ENCODE peak calls at places on chromosome 10, in four cellular contexts. One of them, this sample, is unnamed.
A peak's percentile ranks its signal among the peaks of the same experiment; 100 is the strongest.

GRCh38 chr10:42783181-42783549 is 570 bp downstream of the BMS1 start:
- DNase-seq in HepG2: peak; percentile 16
- DNase-seq in K562: peak; percentile 31
- DNase-seq in H1: no peak
- DNase-seq in this sample: no peak

GRCh38 chr10:30007406-30007805 is 52.0 kb downstream of the JCAD start:
- DNase-seq in HepG2: no peak
- DNase-seq in K562: no peak
- DNase-seq in H1: no peak
- DNase-seq in this sample: no peak

GRCh38 chr10:33859319-33860022 is 525.0 kb upstream of the NRP1 start:
- DNase-seq in HepG2: no peak
- DNase-seq in K562: no peak
- DNase-seq in H1: no peak
- DNase-seq in this sample: no peak

GRCh38 chr10:113953505-113954272 is 90.0 kb upstream of the ADRB1 start:
- DNase-seq in HepG2: no peak
- DNase-seq in K562: peak; percentile 8
- DNase-seq in H1: no peak
- DNase-seq in this sample: no peak

GRCh38 chr10:43857206-43857952 is 208.7 kb upstream of the ZNF32 start:
- DNase-seq in HepG2: no peak
- DNase-seq in K562: no peak
- DNase-seq in H1: no peak
- DNase-seq in this sample: no peak

GRCh38 chr10:95513941-95514392 is 47.2 kb downstream of the SORBS1 start:
- DNase-seq in HepG2: no peak
- DNase-seq in K562: no peak
- DNase-seq in H1: no peak
- DNase-seq in this sample: no peak

GRCh38 chr10:104076743-104077160 is 8.9 kb downstream of the COL17A1 start:
- DNase-seq in HepG2: no peak
- DNase-seq in K562: no peak
- DNase-seq in H1: peak; percentile 50
- DNase-seq in this sample: no peak

GRCh38 chr10:111037868-111038267 is 39.0 kb upstream of the ADRA2A start:
- DNase-seq in HepG2: no peak
- DNase-seq in K562: no peak
- DNase-seq in H1: no peak
- DNase-seq in this sample: no peak

GRCh38 chr10:9833871-9834454 is 1183.7 kb upstream of the CELF2 start:
- DNase-seq in HepG2: no peak
- DNase-seq in K562: no peak
- DNase-seq in H1: no peak
- DNase-seq in this sample: no peak

GRCh38 chr10:77093126-77093525 is 544.5 kb downstream of the KCNMA1 start:
- DNase-seq in HepG2: no peak
- DNase-seq in K562: no peak
- DNase-seq in H1: no peak
- DNase-seq in this sample: no peak

GRCh38 chr10:117370205-117370604 is 5.0 kb downstream of the PDZD8 start:
- DNase-seq in HepG2: no peak
- DNase-seq in K562: no peak
- DNase-seq in H1: no peak
- DNase-seq in this sample: no peak

GRCh38 chr10:8238989-8239388 is 184.5 kb downstream of the GATA3 start:
- DNase-seq in HepG2: no peak
- DNase-seq in K562: no peak
- DNase-seq in H1: no peak
- DNase-seq in this sample: no peak

GRCh38 chr10:73623056-73623455 is 18.2 kb downstream of the MYOZ1 start:
- DNase-seq in HepG2: no peak
- DNase-seq in K562: no peak
- DNase-seq in H1: no peak
- DNase-seq in this sample: no peak

GRCh38 chr10:118800920-118801319 is 46.1 kb upstream of the CACUL1 start:
- DNase-seq in HepG2: peak; percentile 10
- DNase-seq in K562: peak; percentile 16
- DNase-seq in H1: no peak
- DNase-seq in this sample: no peak

GRCh38 chr10:8369666-8370065 is 315.2 kb downstream of the GATA3 start:
- DNase-seq in HepG2: no peak
- DNase-seq in K562: no peak
- DNase-seq in H1: no peak
- DNase-seq in this sample: peak; percentile 30

GRCh38 chr10:110081914-110082313 is 74.1 kb downstream of the ADD3 start:
- DNase-seq in HepG2: peak; percentile 66
- DNase-seq in K562: peak; percentile 30
- DNase-seq in H1: no peak
- DNase-seq in this sample: no peak

DNA sequence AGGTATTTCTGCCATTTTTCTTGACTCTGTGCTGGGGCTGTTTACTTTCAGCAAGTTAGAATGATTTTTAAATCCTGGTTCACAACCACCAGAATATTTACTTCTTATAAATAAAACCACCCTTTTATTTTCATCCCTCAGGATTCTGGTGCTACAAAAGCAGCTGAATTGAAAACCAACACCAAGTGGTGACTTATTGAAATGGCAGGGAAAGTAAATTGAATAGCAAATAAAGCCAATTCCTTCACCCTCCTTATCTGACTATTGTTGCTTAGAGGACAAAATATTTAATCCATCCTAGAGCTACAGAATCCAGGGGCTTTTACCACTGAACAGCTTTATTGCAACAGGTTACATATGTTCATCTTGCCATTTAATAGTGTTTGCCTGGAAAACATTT is 828.6 kb upstream of the GHITM start:
- DNase-seq in HepG2: no peak
- DNase-seq in K562: no peak
- DNase-seq in H1: no peak
- DNase-seq in this sample: no peak
- TF ChIP-seq BRCA1 in HepG2: no peak
- TF ChIP-seq BRCA1 in K562: no peak
- TF ChIP-seq BRCA1 in H1: no peak
- TF ChIP-seq BRCA1 in this sample: no peak

GRCh38 chr10:78451592-78451991 is 417.9 kb downstream of the RPS24 start:
- DNase-seq in HepG2: no peak
- DNase-seq in K562: no peak
- DNase-seq in H1: no peak
- DNase-seq in this sample: no peak

GRCh38 chr10:78450807-78451485 is 417.3 kb downstream of the RPS24 start:
- DNase-seq in HepG2: no peak
- DNase-seq in K562: no peak
- DNase-seq in H1: no peak
- DNase-seq in this sample: no peak

GRCh38 chr10:78448994-78449418 is 415.3 kb downstream of the RPS24 start:
- DNase-seq in HepG2: no peak
- DNase-seq in K562: peak; percentile 74
- DNase-seq in H1: no peak
- DNase-seq in this sample: no peak

GRCh38 chr10:78448470-78448869 is 414.8 kb downstream of the RPS24 start:
- DNase-seq in HepG2: no peak
- DNase-seq in K562: no peak
- DNase-seq in H1: no peak
- DNase-seq in this sample: no peak

GRCh38 chr10:78450239-78450638 is 416.6 kb downstream of the RPS24 start:
- DNase-seq in HepG2: no peak
- DNase-seq in K562: no peak
- DNase-seq in H1: no peak
- DNase-seq in this sample: no peak
- TF ChIP-seq BRCA1 in HepG2: no peak
- TF ChIP-seq BRCA1 in K562: no peak
- TF ChIP-seq BRCA1 in H1: no peak
- TF ChIP-seq BRCA1 in this sample: no peak

DNA sequence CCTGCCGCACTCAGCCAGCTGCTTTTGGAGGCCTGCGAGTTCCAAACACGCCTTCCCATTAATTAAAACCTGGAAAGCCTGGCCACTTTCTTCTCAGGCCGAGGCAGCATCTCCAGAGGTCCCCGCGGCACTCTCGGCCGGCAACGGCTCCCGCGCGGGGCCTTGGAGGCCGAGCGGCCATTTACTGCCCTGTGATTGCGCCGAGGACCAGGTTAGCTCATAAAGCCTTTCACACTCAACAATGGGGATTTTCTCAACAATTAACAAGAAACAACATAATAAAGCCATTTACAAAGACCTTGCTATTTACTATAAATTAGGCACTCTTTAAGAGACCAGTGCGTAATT is 16.5 kb downstream of the SKIDA1 start:
- DNase-seq in HepG2: no peak
- DNase-seq in K562: no peak
- DNase-seq in H1: no peak
- DNase-seq in this sample: no peak
- TF ChIP-seq BRCA1 in HepG2: no peak
- TF ChIP-seq BRCA1 in K562: no peak
- TF ChIP-seq BRCA1 in H1: no peak
- TF ChIP-seq BRCA1 in this sample: no peak

DNA sequence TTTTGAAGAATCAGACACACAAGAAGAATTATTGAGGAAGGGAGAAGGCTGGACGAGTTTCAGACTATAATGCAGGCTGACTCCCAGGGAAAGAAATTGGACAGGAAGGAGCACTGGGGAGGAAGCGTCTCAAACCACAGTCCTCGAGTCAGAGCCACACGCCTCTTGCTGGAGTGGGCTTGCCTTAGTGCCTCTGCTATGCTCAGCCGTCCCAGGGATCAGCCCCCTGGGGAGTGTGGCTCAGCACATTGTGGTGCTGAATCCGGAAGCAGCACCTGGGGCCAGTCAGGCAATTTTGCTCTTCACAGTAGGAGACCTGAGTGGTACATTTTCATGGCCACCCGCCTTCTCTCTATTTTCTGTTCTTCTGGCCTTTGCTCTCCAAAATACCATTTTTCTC is 67.4 kb upstream of the SLC35G1 start:
- DNase-seq in HepG2: no peak
- DNase-seq in K562: no peak
- DNase-seq in H1: no peak
- DNase-seq in this sample: no peak
- TF ChIP-seq BRCA1 in HepG2: no peak
- TF ChIP-seq BRCA1 in K562: no peak
- TF ChIP-seq BRCA1 in H1: no peak
- TF ChIP-seq BRCA1 in this sample: no peak

GRCh38 chr10:127444155-127444554 is 105.0 kb upstream of the NPS start:
- DNase-seq in HepG2: no peak
- DNase-seq in K562: no peak
- DNase-seq in H1: no peak
- DNase-seq in this sample: no peak

GRCh38 chr10:127449491-127449890 is 99.6 kb upstream of the NPS start:
- DNase-seq in HepG2: no peak
- DNase-seq in K562: no peak
- DNase-seq in H1: no peak
- DNase-seq in this sample: no peak

GRCh38 chr10:127450644-127451043 is 98.5 kb upstream of the NPS start:
- DNase-seq in HepG2: no peak
- DNase-seq in K562: no peak
- DNase-seq in H1: no peak
- DNase-seq in this sample: no peak

GRCh38 chr10:127442220-127442525 is 106.9 kb upstream of the NPS start:
- DNase-seq in HepG2: no peak
- DNase-seq in K562: no peak
- DNase-seq in H1: no peak
- DNase-seq in this sample: no peak

GRCh38 chr10:127447197-127447596 is 101.9 kb upstream of the NPS start:
- DNase-seq in HepG2: no peak
- DNase-seq in K562: no peak
- DNase-seq in H1: no peak
- DNase-seq in this sample: no peak
- TF ChIP-seq BRCA1 in HepG2: no peak
- TF ChIP-seq BRCA1 in K562: no peak
- TF ChIP-seq BRCA1 in H1: no peak
- TF ChIP-seq BRCA1 in this sample: no peak

GRCh38 chr10:61791216-61791615 is 110.3 kb upstream of the ARID5B start:
- DNase-seq in HepG2: peak; percentile 9
- DNase-seq in K562: no peak
- DNase-seq in H1: no peak
- DNase-seq in this sample: no peak
- TF ChIP-seq BRCA1 in HepG2: no peak
- TF ChIP-seq BRCA1 in K562: no peak
- TF ChIP-seq BRCA1 in H1: no peak
- TF ChIP-seq BRCA1 in this sample: no peak

GRCh38 chr10:15719062-15719898 is 442 bp downstream of the ITGA8 start:
- DNase-seq in HepG2: no peak
- DNase-seq in K562: no peak
- DNase-seq in H1: no peak
- DNase-seq in this sample: no peak
- TF ChIP-seq BRCA1 in HepG2: no peak
- TF ChIP-seq BRCA1 in K562: no peak
- TF ChIP-seq BRCA1 in H1: no peak
- TF ChIP-seq BRCA1 in this sample: no peak

GRCh38 chr10:125756196-125756595 is 19.4 kb downstream of the MMP21 start:
- DNase-seq in HepG2: no peak
- DNase-seq in K562: no peak
- DNase-seq in H1: no peak
- DNase-seq in this sample: no peak
- TF ChIP-seq BRCA1 in HepG2: no peak
- TF ChIP-seq BRCA1 in K562: no peak
- TF ChIP-seq BRCA1 in H1: no peak
- TF ChIP-seq BRCA1 in this sample: no peak

This sample was measured in GM12878.